ENCODE peak calls at places on chromosome 13, in ten cellular contexts. D, Z, B, Y, R, V, A, X, T and S are unnamed samples.

GRCh38 chr13:102878491-102878890 is 32.7 kb downstream of the ERCC5 start:
- DNase-seq in D (no peak), X (no peak), B (no peak), T (no peak), V (no peak), A (no peak), R (no peak), Y (no peak), Z (no peak), S (no peak)

GRCh38 chr13:46668302-46668720 is 115.3 kb downstream of the LRCH1 start:
- DNase-seq in Y (peak), B (no peak), R (peak), D (peak), Z (no peak), A (peak), T (no peak), V (no peak), X (no peak), S (no peak)

GRCh38 chr13:73327579-73327978 is 268.8 kb downstream of the KLF5 start:
- DNase-seq in X (no peak), R (no peak), Y (no peak), D (no peak), T (no peak), B (no peak), V (no peak), Z (no peak), A (no peak), S (no peak)

GRCh38 chr13:23506821-23507210 is 63.4 kb upstream of the TNFRSF19 start:
- DNase-seq in Y (peak), X (no peak), B (no peak), A (peak), T (no peak), D (no peak), V (no peak), Z (peak), R (no peak), S (no peak)

GRCh38 chr13:109146912-109147624 is 517.7 kb downstream of the MYO16 start:
- DNase-seq in V (no peak), T (no peak), Z (no peak), X (no peak), B (no peak), D (peak), A (peak), Y (no peak), R (no peak), S (no peak)

GRCh38 chr13:73303858-73304257 is 245.1 kb downstream of the KLF5 start:
- DNase-seq in T (no peak), Y (peak), V (no peak), D (peak), X (no peak), B (no peak), Z (no peak), R (no peak), A (peak), S (no peak)

GRCh38 chr13:102183509-102184182 is 218.2 kb downstream of the FGF14 start:
- DNase-seq in Z (no peak), V (no peak), R (no peak), A (no peak), Y (no peak), T (no peak), X (no peak), D (no peak), B (no peak), S (no peak)

GRCh38 chr13:48263196-48263595 is 30.2 kb downstream of the ITM2B start:
- DNase-seq in Z (no peak), Y (peak), D (peak), V (no peak), B (no peak), T (no peak), X (no peak), A (peak), R (no peak), S (no peak)

GRCh38 chr13:114076329-114076761 is 56.1 kb downstream of the RASA3 start:
- DNase-seq in Z (peak), X (no peak), A (no peak), B (no peak), T (peak), R (no peak), V (no peak), Y (no peak), D (no peak), S (no peak)

GRCh38 chr13:19071161-19071936 is 110.3 kb downstream of the TUBA3C start:
- DNase-seq in Z (no peak), R (no peak), X (no peak), B (no peak), V (no peak), T (no peak), D (no peak), Y (no peak), A (no peak), S (no peak)

GRCh38 chr13:51645154-51645650 is 60.9 kb downstream of the WDFY2 start:
- DNase-seq in B (peak), D (peak), X (no peak), V (peak), Z (no peak), T (no peak), R (peak), Y (no peak), A (peak), S (no peak)